ENCODE peak calls at places on chromosomes 12 and 14, in nine cellular contexts. One of them, this sample, is unnamed.

GRCh38 chr14:22200977-22201605 is 387.9 kb downstream of the DAD1 start:
- DNase-seq in neural crest cell: no peak
- DNase-seq in CD8-positive, alpha-beta T cell: no peak
- DNase-seq in lower leg skin: no peak
- DNase-seq in IMR-90: peak
- DNase-seq in left ventricle myocardium inferior: no peak
- DNase-seq in Calu3: peak
- DNase-seq in upper lobe of right lung: no peak
- DNase-seq in A549: peak
- DNase-seq in this sample: no peak

GRCh38 chr12:145369-145960 is 68.5 kb downstream of the SLC6A12 start:
- DNase-seq in Calu3: no peak
- DNase-seq in CD8-positive, alpha-beta T cell: no peak
- DNase-seq in A549: no peak
- DNase-seq in left ventricle myocardium inferior: no peak
- DNase-seq in upper lobe of right lung: no peak
- DNase-seq in lower leg skin: no peak
- DNase-seq in neural crest cell: no peak
- DNase-seq in IMR-90: no peak
- DNase-seq in this sample: no peak

GRCh38 chr14:75660630-75661498 is at the start of the genes ERG28 and TTLL5:
- DNase-seq in lower leg skin: peak
- DNase-seq in A549: peak
- DNase-seq in upper lobe of right lung: peak
- DNase-seq in IMR-90: peak
- DNase-seq in CD8-positive, alpha-beta T cell: peak
- DNase-seq in Calu3: peak
- DNase-seq in neural crest cell: peak
- DNase-seq in left ventricle myocardium inferior: peak
- DNase-seq in this sample: peak

GRCh38 chr12:3165311-3165931 is 88.2 kb downstream of the TSPAN9 start:
- DNase-seq in IMR-90: no peak
- DNase-seq in A549: no peak
- DNase-seq in neural crest cell: no peak
- DNase-seq in upper lobe of right lung: no peak
- DNase-seq in left ventricle myocardium inferior: no peak
- DNase-seq in Calu3: no peak
- DNase-seq in CD8-positive, alpha-beta T cell: no peak
- DNase-seq in lower leg skin: no peak
- DNase-seq in this sample: no peak

GRCh38 chr12:67645126-67645525 is 3.4 kb upstream of the DYRK2 start:
- DNase-seq in Calu3: no peak
- DNase-seq in A549: no peak
- DNase-seq in upper lobe of right lung: no peak
- DNase-seq in lower leg skin: no peak
- DNase-seq in CD8-positive, alpha-beta T cell: no peak
- DNase-seq in IMR-90: no peak
- DNase-seq in neural crest cell: no peak
- DNase-seq in left ventricle myocardium inferior: no peak
- DNase-seq in this sample: no peak

GRCh38 chr12:4243098-4243795 is 30.3 kb upstream of the CCND2 start:
- DNase-seq in Calu3: no peak
- DNase-seq in left ventricle myocardium inferior: no peak
- DNase-seq in CD8-positive, alpha-beta T cell: no peak
- DNase-seq in neural crest cell: no peak
- DNase-seq in upper lobe of right lung: no peak
- DNase-seq in IMR-90: no peak
- DNase-seq in lower leg skin: no peak
- DNase-seq in A549: no peak
- DNase-seq in this sample: no peak

GRCh38 chr14:50677527-50678063 is 9.5 kb upstream of the SAV1 start:
- DNase-seq in A549: no peak
- DNase-seq in IMR-90: peak
- DNase-seq in CD8-positive, alpha-beta T cell: no peak
- DNase-seq in lower leg skin: no peak
- DNase-seq in neural crest cell: no peak
- DNase-seq in Calu3: peak
- DNase-seq in left ventricle myocardium inferior: no peak
- DNase-seq in upper lobe of right lung: no peak
- DNase-seq in this sample: no peak

GRCh38 chr12:67534671-67535070 is 113.9 kb upstream of the DYRK2 start:
- DNase-seq in lower leg skin: no peak
- DNase-seq in A549: peak
- DNase-seq in left ventricle myocardium inferior: peak
- DNase-seq in Calu3: no peak
- DNase-seq in IMR-90: peak
- DNase-seq in upper lobe of right lung: no peak
- DNase-seq in neural crest cell: no peak
- DNase-seq in CD8-positive, alpha-beta T cell: no peak
- DNase-seq in this sample: peak

GRCh38 chr14:69291891-69292586 is 32.1 kb downstream of the GALNT16 start:
- DNase-seq in A549: no peak
- DNase-seq in lower leg skin: no peak
- DNase-seq in neural crest cell: no peak
- DNase-seq in upper lobe of right lung: no peak
- DNase-seq in Calu3: no peak
- DNase-seq in left ventricle myocardium inferior: no peak
- DNase-seq in IMR-90: no peak
- DNase-seq in CD8-positive, alpha-beta T cell: no peak
- DNase-seq in this sample: no peak

GRCh38 chr12:70741266-70741665 is 104.0 kb upstream of the PTPRB start:
- DNase-seq in lower leg skin: no peak
- DNase-seq in Calu3: no peak
- DNase-seq in IMR-90: no peak
- DNase-seq in CD8-positive, alpha-beta T cell: no peak
- DNase-seq in A549: no peak
- DNase-seq in upper lobe of right lung: no peak
- DNase-seq in left ventricle myocardium inferior: no peak
- DNase-seq in neural crest cell: no peak
- DNase-seq in this sample: no peak

GRCh38 chr12:127984386-127985055 is 282.4 kb upstream of the TMEM132C start:
- DNase-seq in lower leg skin: no peak
- DNase-seq in CD8-positive, alpha-beta T cell: no peak
- DNase-seq in neural crest cell: no peak
- DNase-seq in left ventricle myocardium inferior: no peak
- DNase-seq in IMR-90: no peak
- DNase-seq in upper lobe of right lung: no peak
- DNase-seq in A549: no peak
- DNase-seq in Calu3: no peak
- DNase-seq in this sample: no peak

GRCh38 chr14:69887740-69888657 is 8.8 kb downstream of the SMOC1 start:
- DNase-seq in upper lobe of right lung: no peak
- DNase-seq in neural crest cell: no peak
- DNase-seq in IMR-90: peak
- DNase-seq in A549: no peak
- DNase-seq in left ventricle myocardium inferior: no peak
- DNase-seq in Calu3: peak
- DNase-seq in CD8-positive, alpha-beta T cell: no peak
- DNase-seq in lower leg skin: no peak
- DNase-seq in this sample: no peak

GRCh38 chr12:94329366-94329765 is 130.3 kb downstream of the CEP83 start:
- DNase-seq in lower leg skin: no peak
- DNase-seq in IMR-90: no peak
- DNase-seq in A549: no peak
- DNase-seq in neural crest cell: no peak
- DNase-seq in upper lobe of right lung: no peak
- DNase-seq in left ventricle myocardium inferior: no peak
- DNase-seq in CD8-positive, alpha-beta T cell: no peak
- DNase-seq in Calu3: no peak
- DNase-seq in this sample: no peak

GRCh38 chr12:8642775-8643174 is 19.9 kb downstream of the MFAP5 start:
- DNase-seq in upper lobe of right lung: no peak
- DNase-seq in lower leg skin: no peak
- DNase-seq in neural crest cell: no peak
- DNase-seq in Calu3: no peak
- DNase-seq in IMR-90: no peak
- DNase-seq in left ventricle myocardium inferior: no peak
- DNase-seq in CD8-positive, alpha-beta T cell: no peak
- DNase-seq in A549: no peak
- DNase-seq in this sample: no peak

GRCh38 chr12:18432211-18432610 is 170.9 kb downstream of the PIK3C2G start:
- DNase-seq in IMR-90: no peak
- DNase-seq in Calu3: no peak
- DNase-seq in lower leg skin: no peak
- DNase-seq in left ventricle myocardium inferior: no peak
- DNase-seq in upper lobe of right lung: no peak
- DNase-seq in neural crest cell: no peak
- DNase-seq in A549: no peak
- DNase-seq in CD8-positive, alpha-beta T cell: no peak
- DNase-seq in this sample: no peak

GRCh38 chr12:117054279-117054678 is 44.9 kb downstream of the TESC start:
- DNase-seq in left ventricle myocardium inferior: no peak
- DNase-seq in IMR-90: no peak
- DNase-seq in CD8-positive, alpha-beta T cell: no peak
- DNase-seq in upper lobe of right lung: no peak
- DNase-seq in lower leg skin: no peak
- DNase-seq in neural crest cell: no peak
- DNase-seq in A549: no peak
- DNase-seq in Calu3: no peak
- DNase-seq in this sample: no peak

GRCh38 chr14:96085369-96085768 is 46.2 kb downstream of the C14orf132 start:
- DNase-seq in neural crest cell: no peak
- DNase-seq in CD8-positive, alpha-beta T cell: no peak
- DNase-seq in upper lobe of right lung: no peak
- DNase-seq in IMR-90: no peak
- DNase-seq in A549: no peak
- DNase-seq in left ventricle myocardium inferior: no peak
- DNase-seq in Calu3: no peak
- DNase-seq in lower leg skin: no peak
- DNase-seq in this sample: no peak

GRCh38 chr14:71650187-71650586 is 282.0 kb upstream of the RGS6 start:
- DNase-seq in neural crest cell: no peak
- DNase-seq in left ventricle myocardium inferior: no peak
- DNase-seq in A549: no peak
- DNase-seq in lower leg skin: no peak
- DNase-seq in upper lobe of right lung: no peak
- DNase-seq in Calu3: no peak
- DNase-seq in CD8-positive, alpha-beta T cell: no peak
- DNase-seq in IMR-90: peak
- DNase-seq in this sample: no peak

GRCh38 chr14:104293851-104294627 is 155.7 kb downstream of the KIF26A start:
- DNase-seq in A549: peak
- DNase-seq in Calu3: no peak
- DNase-seq in upper lobe of right lung: peak
- DNase-seq in CD8-positive, alpha-beta T cell: no peak
- DNase-seq in lower leg skin: no peak
- DNase-seq in IMR-90: no peak
- DNase-seq in left ventricle myocardium inferior: peak
- DNase-seq in neural crest cell: no peak
- DNase-seq in this sample: peak

GRCh38 chr12:1702708-1703107 is 11.8 kb downstream of the ADIPOR2 start:
- DNase-seq in upper lobe of right lung: no peak
- DNase-seq in left ventricle myocardium inferior: no peak
- DNase-seq in A549: no peak
- DNase-seq in lower leg skin: no peak
- DNase-seq in CD8-positive, alpha-beta T cell: no peak
- DNase-seq in neural crest cell: no peak
- DNase-seq in Calu3: no peak
- DNase-seq in IMR-90: peak
- DNase-seq in this sample: no peak

GRCh38 chr12:49131973-49132461 is 822 bp upstream of the TUBA1B start:
- DNase-seq in lower leg skin: peak
- DNase-seq in upper lobe of right lung: no peak
- DNase-seq in neural crest cell: no peak
- DNase-seq in A549: peak
- DNase-seq in Calu3: no peak
- DNase-seq in IMR-90: peak
- DNase-seq in CD8-positive, alpha-beta T cell: no peak
- DNase-seq in left ventricle myocardium inferior: no peak
- DNase-seq in this sample: no peak

GRCh38 chr12:127060310-127060847 is 1206.6 kb upstream of the TMEM132C start:
- DNase-seq in Calu3: no peak
- DNase-seq in lower leg skin: no peak
- DNase-seq in A549: no peak
- DNase-seq in CD8-positive, alpha-beta T cell: no peak
- DNase-seq in IMR-90: no peak
- DNase-seq in left ventricle myocardium inferior: no peak
- DNase-seq in neural crest cell: no peak
- DNase-seq in upper lobe of right lung: no peak
- DNase-seq in this sample: no peak

GRCh38 chr14:70685480-70686197 is 43.9 kb downstream of the TTC9 start:
- DNase-seq in A549: no peak
- DNase-seq in lower leg skin: no peak
- DNase-seq in left ventricle myocardium inferior: no peak
- DNase-seq in CD8-positive, alpha-beta T cell: no peak
- DNase-seq in upper lobe of right lung: no peak
- DNase-seq in neural crest cell: no peak
- DNase-seq in Calu3: no peak
- DNase-seq in IMR-90: peak
- DNase-seq in this sample: no peak

GRCh38 chr14:80977103-80977728 is 21.8 kb downstream of the TSHR start:
- DNase-seq in Calu3: no peak
- DNase-seq in upper lobe of right lung: no peak
- DNase-seq in lower leg skin: no peak
- DNase-seq in IMR-90: no peak
- DNase-seq in left ventricle myocardium inferior: no peak
- DNase-seq in A549: no peak
- DNase-seq in CD8-positive, alpha-beta T cell: no peak
- DNase-seq in neural crest cell: no peak
- DNase-seq in this sample: no peak
- TF ChIP-seq CTCF in Calu3: no peak
- TF ChIP-seq CTCF in upper lobe of right lung: no peak
- TF ChIP-seq CTCF in lower leg skin: no peak
- TF ChIP-seq CTCF in IMR-90: no peak
- TF ChIP-seq CTCF in left ventricle myocardium inferior: no peak
- TF ChIP-seq CTCF in A549: no peak
- TF ChIP-seq CTCF in CD8-positive, alpha-beta T cell: no peak
- TF ChIP-seq CTCF in neural crest cell: no peak
- TF ChIP-seq CTCF in this sample: no peak

GRCh38 chr12:115806000-115806399 is 471.5 kb downstream of the MED13L start:
- DNase-seq in CD8-positive, alpha-beta T cell: no peak
- DNase-seq in lower leg skin: no peak
- DNase-seq in IMR-90: no peak
- DNase-seq in Calu3: no peak
- DNase-seq in upper lobe of right lung: no peak
- DNase-seq in left ventricle myocardium inferior: no peak
- DNase-seq in A549: no peak
- DNase-seq in neural crest cell: no peak
- DNase-seq in this sample: no peak
- TF ChIP-seq CTCF in CD8-positive, alpha-beta T cell: no peak
- TF ChIP-seq CTCF in lower leg skin: no peak
- TF ChIP-seq CTCF in IMR-90: no peak
- TF ChIP-seq CTCF in Calu3: no peak
- TF ChIP-seq CTCF in upper lobe of right lung: no peak
- TF ChIP-seq CTCF in left ventricle myocardium inferior: no peak
- TF ChIP-seq CTCF in A549: no peak
- TF ChIP-seq CTCF in neural crest cell: no peak
- TF ChIP-seq CTCF in this sample: no peak

GRCh38 chr12:119988440-119988787 is 622 bp upstream of the BICDL1 start:
- DNase-seq in upper lobe of right lung: no peak
- DNase-seq in A549: peak
- DNase-seq in Calu3: no peak
- DNase-seq in CD8-positive, alpha-beta T cell: no peak
- DNase-seq in lower leg skin: no peak
- DNase-seq in neural crest cell: no peak
- DNase-seq in left ventricle myocardium inferior: no peak
- DNase-seq in IMR-90: peak
- DNase-seq in this sample: no peak
- TF ChIP-seq CTCF in upper lobe of right lung: no peak
- TF ChIP-seq CTCF in A549: peak
- TF ChIP-seq CTCF in Calu3: no peak
- TF ChIP-seq CTCF in CD8-positive, alpha-beta T cell: no peak
- TF ChIP-seq CTCF in lower leg skin: no peak
- TF ChIP-seq CTCF in neural crest cell: peak
- TF ChIP-seq CTCF in left ventricle myocardium inferior: no peak
- TF ChIP-seq CTCF in IMR-90: peak
- TF ChIP-seq CTCF in this sample: no peak

GRCh38 chr12:25054783-25055144 is 105.9 kb upstream of the BCAT1 start:
- DNase-seq in IMR-90: peak
- DNase-seq in lower leg skin: no peak
- DNase-seq in neural crest cell: no peak
- DNase-seq in A549: no peak
- DNase-seq in upper lobe of right lung: no peak
- DNase-seq in left ventricle myocardium inferior: no peak
- DNase-seq in Calu3: no peak
- DNase-seq in CD8-positive, alpha-beta T cell: no peak
- DNase-seq in this sample: no peak
- TF ChIP-seq CTCF in IMR-90: no peak
- TF ChIP-seq CTCF in lower leg skin: no peak
- TF ChIP-seq CTCF in neural crest cell: no peak
- TF ChIP-seq CTCF in A549: no peak
- TF ChIP-seq CTCF in upper lobe of right lung: no peak
- TF ChIP-seq CTCF in left ventricle myocardium inferior: no peak
- TF ChIP-seq CTCF in Calu3: no peak
- TF ChIP-seq CTCF in CD8-positive, alpha-beta T cell: no peak
- TF ChIP-seq CTCF in this sample: no peak